ENCODE peak calls at places on chromosomes 13 and 19, in four cellular contexts. V is GM12878, J is H1, T is HepG2. D is an unnamed sample.

GRCh38 chr13:30907167-30907761 is 1.2 kb downstream of the MEDAG start:
- DNase-seq in T (peak; percentile 6), V (no peak), J (no peak), D (no peak)

GRCh38 chr19:6047741-6048231 is 62.5 kb downstream of the RFX2 start:
- DNase-seq in T (peak; percentile 70), V (no peak), J (peak; percentile 77), D (peak; percentile 60)

GRCh38 chr13:101490400-101491015 is 38.0 kb downstream of the ITGBL1 start:
- DNase-seq in V (no peak), J (no peak), T (no peak), D (no peak)

GRCh38 chr19:19523177-19523576 is 5.5 kb upstream of the YJEFN3 start:
- DNase-seq in V (no peak), T (no peak), J (no peak), D (no peak)

GRCh38 chr13:97600438-97601080 is 166.6 kb downstream of the RAP2A start:
- DNase-seq in T (peak; percentile 4), V (no peak), J (no peak), D (no peak)

GRCh38 chr19:1408300-1409203 is 1.2 kb downstream of the DAZAP1 start:
- DNase-seq in T (no peak), J (no peak), V (no peak), D (peak; percentile 70)

GRCh38 chr13:99442273-99442895 is 58.9 kb upstream of the TM9SF2 start:
- DNase-seq in T (peak; percentile 35), V (no peak), J (no peak), D (peak; percentile 32)

GRCh38 chr13:33213797-33214196 is 71.8 kb downstream of the STARD13 start:
- DNase-seq in J (no peak), T (no peak), V (no peak), D (no peak)

DNA sequence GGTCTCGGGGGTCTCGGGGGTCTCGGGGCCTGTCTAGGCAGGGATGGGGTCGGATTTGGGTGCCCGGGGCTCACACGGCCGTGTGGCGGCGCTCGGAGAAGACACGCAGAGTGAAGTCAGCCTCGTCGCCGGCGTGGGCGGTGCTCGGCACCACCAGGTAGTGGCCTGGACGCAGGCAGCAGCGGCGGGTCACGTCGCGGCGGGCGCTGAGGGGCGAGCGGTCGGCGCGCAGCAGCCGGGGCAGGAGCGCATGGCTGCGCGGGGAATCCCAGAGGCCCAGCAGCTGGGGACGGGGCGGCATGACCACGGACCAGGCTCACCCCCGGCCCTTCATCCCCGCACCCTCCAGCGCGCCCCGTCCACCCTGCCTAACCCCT is 8.2 kb downstream of the CAPN12 start:
- DNase-seq in T (no peak), V (no peak), J (peak; percentile 77), D (peak; percentile 84)
- TF ChIP-seq CHD2 in T (no peak), V (no peak), J (no peak), D (no peak)

GRCh38 chr13:86569119-86569518 is 769.9 kb upstream of the SLITRK6 start:
- DNase-seq in T (no peak), J (no peak), V (no peak), D (no peak)

GRCh38 chr13:86563308-86563707 is 764.1 kb upstream of the SLITRK6 start:
- DNase-seq in V (no peak), J (no peak), T (no peak), D (no peak)

GRCh38 chr13:86562876-86563275 is 763.7 kb upstream of the SLITRK6 start:
- DNase-seq in J (no peak), T (no peak), V (no peak), D (no peak)

GRCh38 chr13:86569974-86570373 is 770.8 kb upstream of the SLITRK6 start:
- DNase-seq in J (no peak), T (no peak), V (no peak), D (no peak)

GRCh38 chr13:86567119-86567518 is 767.9 kb upstream of the SLITRK6 start:
- DNase-seq in V (no peak), T (peak; percentile 24), J (no peak), D (no peak)
- TF ChIP-seq SRF in V (no peak), T (no peak), J (no peak), D (no peak)

GRCh38 chr19:2973229-2973628 is 4.1 kb upstream of the TLE6 start:
- DNase-seq in T (no peak), J (no peak), V (no peak), D (no peak)

GRCh38 chr19:2977686-2978466 is 512 bp downstream of the TLE6 start:
- DNase-seq in J (no peak), V (no peak), T (no peak), D (peak; percentile 85)

GRCh38 chr19:2976609-2977000 is 759 bp upstream of the TLE6 start:
- DNase-seq in T (no peak), J (no peak), V (no peak), D (no peak)

GRCh38 chr19:2977001-2977685 is at the start of gene TLE6:
- DNase-seq in T (peak; percentile 92), V (peak; percentile 87), J (peak; percentile 97), D (peak; percentile 99)

DNA sequence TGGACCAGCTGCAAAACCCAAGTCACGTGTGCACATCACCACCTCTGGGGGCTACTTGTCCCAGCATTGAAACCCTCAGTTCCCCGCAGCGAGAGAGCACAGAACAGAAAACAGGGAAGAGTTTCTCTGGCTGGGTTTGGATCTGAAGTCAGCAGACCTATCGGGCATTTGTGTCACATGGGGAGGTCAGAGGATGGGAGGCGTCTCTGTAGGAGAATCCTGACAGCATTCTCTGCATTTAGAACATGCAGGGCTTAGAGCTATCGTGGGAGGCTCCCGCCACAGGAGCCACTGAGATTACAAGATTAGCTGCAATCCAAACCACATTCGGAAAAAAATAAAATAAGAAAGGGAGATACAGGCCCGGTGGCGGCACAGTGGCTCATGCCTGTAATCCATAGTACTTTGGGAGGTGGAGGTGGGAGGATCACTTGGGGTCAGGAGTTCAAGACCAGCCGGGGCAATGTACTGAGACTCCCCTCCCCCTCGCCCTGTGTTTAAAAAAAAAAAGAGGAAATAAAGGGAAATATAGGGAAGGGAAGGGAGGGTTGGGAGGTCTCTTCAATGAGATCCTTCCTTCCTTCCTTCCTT is 2.9 kb upstream of the TLE6 start:
- DNase-seq in T (no peak), J (no peak), V (no peak), D (peak; percentile 62)
- TF ChIP-seq CHD2 in T (no peak), J (no peak), V (no peak), D (no peak)

GRCh38 chr13:60448907-60449510 is 52.0 kb downstream of the TDRD3 start:
- DNase-seq in J (no peak), V (no peak), T (peak; percentile 31), D (peak; percentile 34)
- TF ChIP-seq SRF in J (no peak), V (no peak), T (no peak), D (no peak)

D was measured in K562.